ENCODE peak calls at places on chromosomes 4 and X, in five cellular contexts. C is NT2/D1, H is GM12878, N is H1, M is HepG2. I is an unnamed sample.

GRCh38 chr4:158873795-158874359 is 105.1 kb downstream of the FNIP2 start:
- DNase-seq in M (peak; percentile 5), H (no peak), C (no peak), N (no peak), I (no peak)

GRCh38 chr4:105061136-105061696 is 85.5 kb upstream of the TET2 start:
- DNase-seq in N (no peak), H (peak; percentile 85), C (no peak), M (peak; percentile 2), I (no peak)

GRCh38 chr4:7908668-7909067 is 31.0 kb downstream of the AFAP1 start:
- DNase-seq in C (no peak), M (no peak), H (no peak), N (no peak), I (no peak)

GRCh38 chrX:10052906-10053625 is 85.9 kb downstream of the CLDN34 start:
- DNase-seq in C (no peak), N (no peak), H (no peak), M (no peak), I (no peak)

GRCh38 chrX:100654256-100654655 is 10.3 kb downstream of the SRPX2 start:
- DNase-seq in H (no peak), M (no peak), C (no peak), N (no peak), I (peak; percentile 46)

GRCh38 chrX:133081990-133082389 is 14.9 kb downstream of the USP26 start:
- DNase-seq in H (no peak), M (no peak), C (no peak), N (no peak), I (no peak)

GRCh38 chrX:123773258-123773978 is 40.6 kb upstream of the THOC2 start:
- DNase-seq in M (no peak), C (no peak), N (no peak), H (no peak), I (no peak)

GRCh38 chrX:8728932-8729331 is 3.0 kb downstream of the ANOS1 start:
- DNase-seq in H (no peak), N (no peak), M (no peak), C (no peak), I (no peak)

GRCh38 chr4:46329118-46329976 is 60.6 kb downstream of the GABRA2 start:
- DNase-seq in C (peak; percentile 62), H (no peak), M (peak; percentile 46), N (peak; percentile 47), I (peak; percentile 3)

GRCh38 chr4:30610361-30610760 is 109.8 kb upstream of the PCDH7 start:
- DNase-seq in N (no peak), C (no peak), H (no peak), M (no peak), I (no peak)

GRCh38 chr4:158722917-158723793 is at the start of gene PPID:
- DNase-seq in C (peak; percentile 62), N (peak; percentile 90), H (peak; percentile 49), M (peak; percentile 77), I (peak; percentile 91)

GRCh38 chrX:25012433-25012735 is 3.4 kb downstream of the ARX start:
- DNase-seq in N (no peak), C (no peak), H (no peak), M (no peak), I (no peak)

GRCh38 chrX:8579602-8580001 is 115.0 kb downstream of the VCX3B start:
- DNase-seq in N (no peak), C (no peak), M (no peak), H (no peak), I (no peak)

GRCh38 chr4:176735300-176735699 is 57.4 kb downstream of the VEGFC start:
- DNase-seq in M (no peak), H (no peak), C (no peak), N (no peak), I (no peak)

GRCh38 chr4:1459664-1460511 is 53.6 kb upstream of the NKX1-1 start:
- DNase-seq in N (peak; percentile 53), H (no peak), M (no peak), C (peak; percentile 22), I (no peak)

GRCh38 chrX:111100191-111100590 is 4.2 kb downstream of the PAK3 start:
- DNase-seq in H (no peak), M (peak; percentile 8), C (peak; percentile 54), N (peak; percentile 50), I (peak; percentile 73)

DNA sequence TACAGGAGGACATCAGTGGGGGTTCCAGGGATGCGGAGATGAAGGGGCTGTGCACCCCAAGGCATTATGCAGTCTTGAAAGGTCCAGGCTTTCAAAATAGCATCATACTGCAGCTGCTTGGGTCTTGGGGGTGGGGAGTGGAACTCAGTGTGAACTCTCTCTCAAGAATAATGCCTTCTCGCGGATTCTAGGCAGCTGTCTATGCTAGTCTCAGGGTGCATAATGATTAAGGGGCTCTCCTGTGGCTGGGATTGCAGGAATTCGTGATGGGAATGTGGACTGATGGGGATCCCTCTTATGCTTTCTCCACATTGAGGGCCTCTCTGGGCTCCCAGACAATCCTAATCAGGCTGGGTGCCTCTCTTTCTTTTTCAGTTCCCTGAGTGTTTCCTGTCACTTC is 172.2 kb upstream of the ARHGAP24 start:
- DNase-seq in N (no peak), M (no peak), H (no peak), C (no peak), I (no peak)
- TF ChIP-seq SUZ12 in N (no peak), M (no peak), H (no peak), C (no peak), I (no peak)

DNA sequence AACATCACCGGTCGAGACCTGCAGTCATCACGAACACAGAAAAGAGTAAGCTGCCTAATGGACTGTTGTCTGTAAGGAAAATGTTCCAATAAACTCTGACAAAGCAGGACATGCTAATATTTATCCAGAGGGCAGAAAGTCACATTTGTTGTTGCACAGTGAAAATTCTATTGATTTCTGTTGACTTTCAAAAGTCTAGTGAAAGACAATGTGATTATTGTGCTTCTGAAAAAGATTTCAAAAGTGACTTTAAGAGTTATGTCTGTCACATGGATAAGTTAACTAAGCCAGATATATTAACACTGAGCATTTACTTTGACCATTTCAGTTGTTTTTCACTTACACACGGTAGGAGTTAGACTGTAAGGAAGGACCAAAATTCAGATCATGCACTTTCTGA is 9.3 kb upstream of the RFC1 start:
- DNase-seq in N (no peak), C (no peak), H (no peak), M (peak; percentile 89), I (no peak)
- TF ChIP-seq SUZ12 in N (no peak), C (no peak), H (no peak), M (no peak), I (no peak)

GRCh38 chr4:128241981-128242380 is 45.6 kb downstream of the PGRMC2 start:
- DNase-seq in C (no peak), N (no peak), M (no peak), H (no peak), I (no peak)
- TF ChIP-seq SUZ12 in C (no peak), N (no peak), M (no peak), H (no peak), I (no peak)

GRCh38 chr4:169032194-169032593 is 22.1 kb upstream of the CBR4 start:
- DNase-seq in C (no peak), H (no peak), M (no peak), N (no peak), I (no peak)

GRCh38 chr4:169030575-169030982 is 20.5 kb upstream of the CBR4 start:
- DNase-seq in M (peak; percentile 35), N (no peak), H (no peak), C (no peak), I (no peak)

GRCh38 chr4:169031392-169031791 is 21.3 kb upstream of the CBR4 start:
- DNase-seq in M (no peak), C (no peak), N (no peak), H (no peak), I (no peak)

GRCh38 chr4:169027663-169028062 is 17.6 kb upstream of the CBR4 start:
- DNase-seq in M (no peak), N (no peak), C (no peak), H (no peak), I (no peak)

DNA sequence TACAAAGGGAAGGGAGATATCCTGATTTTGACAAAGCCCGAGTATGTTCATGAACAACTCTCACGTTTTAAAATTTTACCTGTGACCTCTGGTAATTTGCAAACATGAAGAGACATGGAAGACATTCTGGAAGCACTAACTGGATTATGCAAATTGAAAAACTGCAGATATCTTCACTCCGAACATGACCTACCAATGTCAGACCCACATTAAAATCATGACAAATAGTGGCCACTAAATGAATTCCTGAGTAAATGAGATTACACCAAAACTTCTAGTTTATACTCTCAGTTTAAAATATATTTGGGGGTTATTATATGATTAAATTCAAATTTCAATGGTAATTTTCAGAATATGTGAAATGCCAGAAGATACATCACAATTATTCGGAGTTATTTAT is 19.9 kb upstream of the CBR4 start:
- DNase-seq in C (no peak), M (no peak), H (no peak), N (no peak), I (no peak)
- TF ChIP-seq SUZ12 in C (no peak), M (no peak), H (no peak), N (no peak), I (no peak)

GRCh38 chr4:73446336-73446938 is 10.4 kb downstream of the AFP start:
- DNase-seq in H (no peak), C (no peak), N (no peak), M (peak; percentile 78), I (peak; percentile 49)
- TF ChIP-seq SUZ12 in H (no peak), C (no peak), N (no peak), M (no peak), I (no peak)

DNA sequence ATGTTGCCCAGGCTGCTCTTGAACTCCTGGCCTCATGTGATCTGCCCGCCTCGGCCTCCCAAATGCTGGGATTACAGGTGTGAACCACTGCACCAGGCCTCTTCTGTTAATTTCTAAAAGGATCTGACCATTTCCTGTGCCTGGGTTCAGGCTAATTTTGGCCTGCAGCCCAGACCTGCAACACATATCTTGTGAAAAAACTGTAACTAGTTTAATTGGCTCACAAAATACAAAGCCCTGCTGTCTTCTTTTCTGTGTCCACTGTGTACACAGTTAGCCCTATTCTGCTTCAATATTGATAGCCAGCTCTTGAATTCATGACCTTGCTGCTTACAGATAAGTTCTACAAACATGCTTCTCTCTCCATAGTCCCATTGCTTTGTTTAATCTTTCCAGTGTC is 753.5 kb downstream of the PDHA2 start:
- DNase-seq in H (no peak), C (no peak), M (peak; percentile 23), N (no peak), I (no peak)
- TF ChIP-seq SUZ12 in H (no peak), C (no peak), M (no peak), N (no peak), I (no peak)

GRCh38 chr4:128306992-128307581 is 19.5 kb upstream of the PGRMC2 start:
- DNase-seq in M (no peak), H (no peak), C (no peak), N (no peak), I (no peak)
- TF ChIP-seq SUZ12 in M (no peak), H (no peak), C (no peak), N (no peak), I (no peak)

DNA sequence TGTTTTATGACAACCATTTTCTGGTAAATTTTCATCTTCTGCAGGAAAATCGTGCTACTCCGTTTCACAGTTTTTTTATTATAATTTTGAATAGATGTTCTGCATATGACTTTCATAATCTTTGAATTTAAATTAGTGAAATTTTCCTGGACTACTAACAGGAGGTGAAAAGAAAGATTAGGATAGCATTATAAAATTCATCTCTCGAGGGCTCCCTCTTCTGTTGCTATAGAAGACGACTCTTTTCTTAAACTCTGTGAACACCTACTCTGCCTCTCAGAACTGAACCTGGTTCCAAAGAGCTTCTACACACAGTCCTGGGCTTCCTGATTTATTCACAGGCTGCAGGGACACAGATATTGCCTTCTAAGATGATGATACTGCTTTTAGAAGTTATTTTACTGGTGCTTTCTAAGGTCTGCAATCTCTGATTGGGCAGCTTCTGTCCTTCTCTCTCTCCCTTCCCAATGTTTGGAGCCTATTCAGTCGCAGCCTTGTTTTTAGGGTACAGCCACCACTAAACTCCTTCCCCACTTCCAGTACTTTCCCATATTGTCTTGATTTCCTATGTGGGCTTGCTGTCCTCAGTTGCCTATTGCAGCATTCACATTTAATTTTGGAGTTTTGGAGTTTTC is 10.1 kb upstream of the SAP30 start:
- DNase-seq in N (no peak), C (no peak), M (no peak), H (no peak), I (peak; percentile 14)
- TF ChIP-seq SUZ12 in N (no peak), C (no peak), M (no peak), H (no peak), I (no peak)

I was measured in HEK293T.